ENCODE peak calls at places on chromosomes 12 and 14, in six cellular contexts. One of them, this sample, is unnamed.

GRCh38 chr12:95446511-95446910 is 27.4 kb upstream of the METAP2 start:
- DNase-seq in stromal cell of bone marrow: no peak
- DNase-seq in H9: peak
- DNase-seq in central memory CD4-positive, alpha-beta T cell: no peak
- DNase-seq in keratinocyte: no peak
- DNase-seq in uterus: peak
- DNase-seq in this sample: peak

GRCh38 chr14:97874394-97874793 is 1077.2 kb downstream of the VRK1 start:
- DNase-seq in H9: no peak
- DNase-seq in uterus: no peak
- DNase-seq in stromal cell of bone marrow: no peak
- DNase-seq in keratinocyte: no peak
- DNase-seq in central memory CD4-positive, alpha-beta T cell: no peak
- DNase-seq in this sample: no peak

GRCh38 chr12:99069371-99069770 is 424.3 kb downstream of the APAF1 start:
- DNase-seq in H9: no peak
- DNase-seq in keratinocyte: no peak
- DNase-seq in stromal cell of bone marrow: no peak
- DNase-seq in uterus: no peak
- DNase-seq in central memory CD4-positive, alpha-beta T cell: no peak
- DNase-seq in this sample: no peak

GRCh38 chr12:30827406-30828055 is 72.8 kb upstream of the CAPRIN2 start:
- DNase-seq in stromal cell of bone marrow: no peak
- DNase-seq in keratinocyte: no peak
- DNase-seq in H9: peak
- DNase-seq in uterus: no peak
- DNase-seq in central memory CD4-positive, alpha-beta T cell: no peak
- DNase-seq in this sample: no peak

GRCh38 chr14:44766285-44766684 is 195.5 kb downstream of the KLHL28 start:
- DNase-seq in central memory CD4-positive, alpha-beta T cell: no peak
- DNase-seq in stromal cell of bone marrow: no peak
- DNase-seq in H9: no peak
- DNase-seq in keratinocyte: no peak
- DNase-seq in uterus: no peak
- DNase-seq in this sample: no peak

GRCh38 chr12:6615802-6616201 is 8.6 kb upstream of the CHD4 start:
- DNase-seq in H9: no peak
- DNase-seq in keratinocyte: no peak
- DNase-seq in stromal cell of bone marrow: no peak
- DNase-seq in uterus: no peak
- DNase-seq in central memory CD4-positive, alpha-beta T cell: no peak
- DNase-seq in this sample: no peak

GRCh38 chr14:53525608-53526007 is 372.5 kb upstream of the DDHD1 start:
- DNase-seq in stromal cell of bone marrow: no peak
- DNase-seq in H9: no peak
- DNase-seq in central memory CD4-positive, alpha-beta T cell: no peak
- DNase-seq in keratinocyte: no peak
- DNase-seq in uterus: no peak
- DNase-seq in this sample: no peak

GRCh38 chr12:78584695-78585094 is 279.9 kb upstream of the SYT1 start:
- DNase-seq in uterus: no peak
- DNase-seq in keratinocyte: no peak
- DNase-seq in central memory CD4-positive, alpha-beta T cell: no peak
- DNase-seq in stromal cell of bone marrow: no peak
- DNase-seq in H9: peak
- DNase-seq in this sample: no peak

GRCh38 chr14:40762177-40762576 is 844.5 kb upstream of the LRFN5 start:
- DNase-seq in central memory CD4-positive, alpha-beta T cell: no peak
- DNase-seq in H9: no peak
- DNase-seq in keratinocyte: no peak
- DNase-seq in stromal cell of bone marrow: no peak
- DNase-seq in uterus: no peak
- DNase-seq in this sample: no peak

GRCh38 chr14:87643005-87643404 is 350.0 kb downstream of the GALC start:
- DNase-seq in H9: no peak
- DNase-seq in uterus: peak
- DNase-seq in central memory CD4-positive, alpha-beta T cell: no peak
- DNase-seq in keratinocyte: no peak
- DNase-seq in stromal cell of bone marrow: peak
- DNase-seq in this sample: no peak

GRCh38 chr12:54135621-54136027 is 53.2 kb downstream of the SMUG1 start:
- DNase-seq in H9: no peak
- DNase-seq in keratinocyte: no peak
- DNase-seq in stromal cell of bone marrow: no peak
- DNase-seq in uterus: no peak
- DNase-seq in central memory CD4-positive, alpha-beta T cell: no peak
- DNase-seq in this sample: peak

GRCh38 chr14:93496856-93497255 is 66.1 kb downstream of the UNC79 start:
- DNase-seq in stromal cell of bone marrow: no peak
- DNase-seq in H9: no peak
- DNase-seq in keratinocyte: no peak
- DNase-seq in central memory CD4-positive, alpha-beta T cell: no peak
- DNase-seq in uterus: no peak
- DNase-seq in this sample: no peak

GRCh38 chr14:29717906-29718305 is 209.7 kb downstream of the PRKD1 start:
- DNase-seq in central memory CD4-positive, alpha-beta T cell: no peak
- DNase-seq in uterus: no peak
- DNase-seq in H9: no peak
- DNase-seq in keratinocyte: no peak
- DNase-seq in stromal cell of bone marrow: no peak
- DNase-seq in this sample: no peak

GRCh38 chr12:85711735-85712390 is 124.3 kb downstream of the RASSF9 start:
- DNase-seq in uterus: peak
- DNase-seq in central memory CD4-positive, alpha-beta T cell: no peak
- DNase-seq in stromal cell of bone marrow: no peak
- DNase-seq in keratinocyte: no peak
- DNase-seq in H9: no peak
- DNase-seq in this sample: peak

GRCh38 chr12:5371636-5372035 is 60.3 kb upstream of the NTF3 start:
- DNase-seq in keratinocyte: no peak
- DNase-seq in central memory CD4-positive, alpha-beta T cell: no peak
- DNase-seq in stromal cell of bone marrow: no peak
- DNase-seq in H9: no peak
- DNase-seq in uterus: no peak
- DNase-seq in this sample: no peak

GRCh38 chr12:113221997-113222729 is 899 bp downstream of the TPCN1 start:
- DNase-seq in keratinocyte: no peak
- DNase-seq in stromal cell of bone marrow: no peak
- DNase-seq in uterus: no peak
- DNase-seq in central memory CD4-positive, alpha-beta T cell: peak
- DNase-seq in H9: no peak
- DNase-seq in this sample: no peak

GRCh38 chr12:111788178-111788654 is 21.5 kb downstream of the ALDH2 start:
- DNase-seq in keratinocyte: no peak
- DNase-seq in stromal cell of bone marrow: peak
- DNase-seq in uterus: no peak
- DNase-seq in central memory CD4-positive, alpha-beta T cell: no peak
- DNase-seq in H9: no peak
- DNase-seq in this sample: no peak

GRCh38 chr14:69571449-69571878 is 3.2 kb downstream of the CCDC177 start:
- DNase-seq in stromal cell of bone marrow: no peak
- DNase-seq in central memory CD4-positive, alpha-beta T cell: no peak
- DNase-seq in H9: peak
- DNase-seq in uterus: no peak
- DNase-seq in keratinocyte: no peak
- DNase-seq in this sample: no peak

GRCh38 chr14:52473557-52473956 is 78.7 kb downstream of the TXNDC16 start:
- DNase-seq in keratinocyte: no peak
- DNase-seq in central memory CD4-positive, alpha-beta T cell: peak
- DNase-seq in uterus: no peak
- DNase-seq in stromal cell of bone marrow: peak
- DNase-seq in H9: no peak
- DNase-seq in this sample: no peak